ENCODE peak calls at places on chromosomes 2 and 18, in four cellular contexts. C, U, O and T are unnamed samples. For H3K4me1, the result is how much of the 10 kb centered on the place peaks cover.

GRCh38 chr18:78724214-78724834 is 255.3 kb upstream of the SALL3 start:
- DNase-seq in C (no peak), U (no peak), O (no peak), T (no peak)

GRCh38 chr18:51009071-51009470 is 20.9 kb upstream of the SMAD4 start:
- DNase-seq in C (no peak), U (no peak), O (no peak), T (no peak)

GRCh38 chr2:1775511-1776035 is 31.3 kb upstream of the PXDN start:
- DNase-seq in C (peak), U (no peak), O (no peak), T (no peak)

GRCh38 chr2:208379192-208379591 is 27.4 kb upstream of the PTH2R start:
- DNase-seq in C (no peak), U (no peak), O (no peak), T (no peak)

GRCh38 chr2:75960134-75961009 is 249.7 kb upstream of the GCFC2 start:
- DNase-seq in C (peak), U (no peak), O (no peak), T (peak)

GRCh38 chr18:55875330-55875933 is 287.4 kb upstream of the TCF4 start:
- DNase-seq in C (no peak), U (no peak), O (no peak), T (no peak)

GRCh38 chr2:200477667-200478121 is 32.2 kb downstream of the KCTD18 start:
- DNase-seq in C (no peak), U (no peak), O (peak), T (no peak)

GRCh38 chr2:8550481-8550880 is 131.4 kb upstream of the ID2 start:
- DNase-seq in C (no peak), U (no peak), O (peak), T (no peak)

GRCh38 chr2:71498261-71498701 is 44.9 kb downstream of the DYSF start:
- DNase-seq in C (peak), U (no peak), O (no peak), T (no peak)

GRCh38 chr18:3725100-3725499 is 275.1 kb downstream of the TGIF1 start:
- DNase-seq in C (no peak), U (no peak), O (no peak), T (no peak)

GRCh38 chr18:73318732-73319479 is 451.1 kb upstream of the NETO1 start:
- DNase-seq in C (no peak), U (no peak), O (peak), T (no peak)

GRCh38 chr2:174210861-174211260 is 37.5 kb downstream of the OLA1 start:
- DNase-seq in C (no peak), U (no peak), O (no peak), T (peak)

GRCh38 chr18:1663879-1664705 is 759.4 kb downstream of the ADCYAP1 start:
- DNase-seq in C (peak), U (peak), O (peak), T (peak)

GRCh38 chr2:111918383-111918806 is 20.0 kb downstream of the MERTK start:
- DNase-seq in C (no peak), U (no peak), O (no peak), T (peak)

GRCh38 chr2:187525164-187525900 is 28.9 kb downstream of the TFPI start:
- DNase-seq in C (no peak), U (no peak), O (no peak), T (no peak)

GRCh38 chr2:159089543-159089942 is 121.1 kb downstream of the TANC1 start:
- DNase-seq in C (no peak), U (no peak), O (peak), T (no peak)

GRCh38 chr18:52716926-52717325 is 376.9 kb downstream of the DCC start:
- DNase-seq in C (peak), U (no peak), O (no peak), T (no peak)

GRCh38 chr18:43805646-43806194 is 528.4 kb upstream of the SYT4 start:
- DNase-seq in C (no peak), U (no peak), O (no peak), T (no peak)

GRCh38 chr2:206257345-206257744 is 17.1 kb upstream of the ZDBF2 start:
- DNase-seq in C (no peak), U (no peak), O (no peak), T (no peak)

GRCh38 chr2:228657807-228658402 is 476.4 kb upstream of the SPHKAP start:
- DNase-seq in C (peak), U (no peak), O (no peak), T (no peak)

GRCh38 chr2:120456867-120457266 is 110.9 kb downstream of the INHBB start:
- DNase-seq in C (no peak), U (no peak), O (no peak), T (no peak)

GRCh38 chr2:235668782-235669181 is 174.9 kb downstream of the AGAP1 start:
- DNase-seq in C (no peak), U (no peak), O (no peak), T (no peak)
- H3K4me1 ChIP-seq in C (under half), U (under half), O (under half), T (under half)

GRCh38 chr2:152477347-152478092 is 142.5 kb downstream of the FMNL2 start:
- DNase-seq in C (no peak), U (no peak), O (no peak), T (no peak)
- H3K4me1 ChIP-seq in C (under half), U (under half), O (under half), T (under half)

GRCh38 chr2:64646007-64646880 is 7.5 kb downstream of the SERTAD2 start:
- DNase-seq in C (peak), U (peak), O (peak), T (peak)
- H3K4me1 ChIP-seq in C (under half), U (half or more), O (half or more), T (under half)

GRCh38 chr18:8763611-8764010 is 58.3 kb downstream of the MTCL1 start:
- DNase-seq in C (no peak), U (no peak), O (no peak), T (no peak)
- H3K4me1 ChIP-seq in C (under half), U (under half), O (under half), T (under half)

GRCh38 chr2:216680951-216681629 is 14.3 kb downstream of the IGFBP5 start:
- DNase-seq in C (no peak), U (no peak), O (no peak), T (no peak)
- H3K4me1 ChIP-seq in C (under half), U (under half), O (half or more), T (under half)

DNA sequence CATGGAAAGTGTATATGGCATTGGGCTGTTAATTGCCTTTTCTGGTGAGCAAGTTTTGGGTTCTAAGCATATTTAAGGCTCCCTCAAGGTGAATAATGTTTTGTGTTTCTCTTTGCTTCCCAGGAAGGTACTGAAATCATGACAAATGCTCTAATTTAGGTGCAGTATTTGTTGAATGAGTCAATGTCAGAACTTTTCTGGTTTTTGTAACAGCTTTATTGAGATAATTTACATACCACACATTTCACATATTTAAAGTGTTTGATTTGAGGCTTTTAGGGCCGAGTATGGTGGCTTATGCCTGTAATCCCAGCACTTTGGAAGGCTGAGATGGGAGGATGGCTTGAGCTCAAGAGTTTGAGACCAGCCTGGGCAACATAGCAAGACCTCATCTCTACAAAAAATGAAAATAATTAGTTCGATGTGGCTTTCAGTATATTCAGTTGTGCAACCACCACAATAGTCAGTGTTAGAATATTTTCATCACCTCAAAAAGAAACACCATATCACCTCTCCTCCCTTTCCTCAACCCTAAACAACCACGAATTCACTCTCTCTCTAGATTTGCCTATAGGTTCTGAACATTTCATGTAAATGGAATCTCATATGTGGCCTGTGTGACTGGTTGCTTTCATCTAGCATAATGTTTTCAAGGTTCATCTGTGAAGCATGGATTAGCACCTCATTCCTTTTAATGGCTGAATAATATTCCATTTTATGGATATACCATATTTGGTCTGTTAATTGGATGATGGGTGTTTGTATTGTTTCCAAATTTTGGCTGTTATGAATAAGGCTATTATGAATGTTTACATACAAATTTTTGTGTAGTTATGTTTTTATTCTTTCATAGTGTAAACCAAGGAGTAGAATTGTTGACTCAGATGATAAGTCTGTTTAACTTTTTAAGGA is 54.9 kb downstream of the MGAT5 start:
- DNase-seq in C (peak), U (no peak), O (no peak), T (no peak)
- H3K4me1 ChIP-seq in C (under half), U (under half), O (half or more), T (under half)

GRCh38 chr2:15981646-15982045 is 41.3 kb downstream of the MYCN start:
- DNase-seq in C (peak), U (no peak), O (no peak), T (no peak)
- H3K4me1 ChIP-seq in C (under half), U (under half), O (under half), T (under half)

DNA sequence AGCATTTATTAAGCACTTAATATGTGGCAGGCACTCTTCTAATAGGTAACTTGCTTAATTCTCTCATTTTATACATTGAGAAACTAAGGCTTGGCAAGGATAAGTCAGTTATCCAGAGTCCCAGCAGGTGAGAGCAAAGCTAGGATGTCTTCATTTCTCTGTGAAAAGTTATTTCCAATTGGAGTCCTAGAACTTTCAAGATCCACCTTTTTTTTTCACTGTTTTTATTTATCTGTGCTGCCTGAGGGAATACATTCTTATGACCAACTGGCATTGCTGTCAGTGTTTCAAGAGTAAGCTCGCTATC is 56.2 kb upstream of the ETAA1 start:
- DNase-seq in C (no peak), U (no peak), O (no peak), T (no peak)
- H3K4me1 ChIP-seq in C (under half), U (under half), O (under half), T (under half)

GRCh38 chr18:42131044-42131939 is 176.3 kb downstream of the PIK3C3 start:
- DNase-seq in C (no peak), U (no peak), O (no peak), T (no peak)
- H3K4me1 ChIP-seq in C (under half), U (under half), O (under half), T (under half)